ENCODE peak calls at places on chromosomes 2 and 18, in five cellular contexts. L is heart left ventricle, H is uterus, N is tibial artery, A is SK-N-SH. Z is an unnamed sample.

GRCh38 chr2:72781500-72781899 is 44.3 kb downstream of the EXOC6B start:
- DNase-seq in L (no peak), H (no peak), N (no peak), A (no peak), Z (no peak)

GRCh38 chr2:9310827-9311226 is 104.2 kb downstream of the ASAP2 start:
- DNase-seq in L (no peak), H (no peak), N (no peak), A (no peak), Z (no peak)

GRCh38 chr18:6623278-6623677 is 106.2 kb upstream of the ARHGAP28 start:
- DNase-seq in L (no peak), H (no peak), N (no peak), A (no peak), Z (no peak)

GRCh38 chr2:44578401-44579135 is 216.8 kb downstream of the CAMKMT start:
- DNase-seq in L (no peak), H (no peak), N (no peak), A (no peak), Z (no peak)

GRCh38 chr2:227939271-227940027 is 68.0 kb downstream of the DAW1 start:
- DNase-seq in L (no peak), H (no peak), N (no peak), A (peak), Z (no peak)

GRCh38 chr2:136929531-136929930 is 164.2 kb downstream of the THSD7B start:
- DNase-seq in L (no peak), H (no peak), N (no peak), A (no peak), Z (no peak)

GRCh38 chr2:9462872-9463697 is 11.3 kb upstream of the IAH1 start:
- DNase-seq in L (no peak), H (no peak), N (no peak), A (no peak), Z (no peak)

GRCh38 chr18:53698907-53699306 is 525.6 kb downstream of the MBD2 start:
- DNase-seq in L (peak), H (no peak), N (no peak), A (peak), Z (no peak)

GRCh38 chr2:38491436-38491835 is 111.3 kb downstream of the HNRNPLL start:
- DNase-seq in L (no peak), H (no peak), N (no peak), A (no peak), Z (no peak)

GRCh38 chr2:241551599-241551997 is 6.9 kb upstream of the BOK start:
- DNase-seq in L (no peak), H (no peak), N (no peak), A (no peak), Z (no peak)

GRCh38 chr2:241553512-241553830 is 5.1 kb upstream of the BOK start:
- DNase-seq in L (no peak), H (no peak), N (no peak), A (no peak), Z (no peak)

GRCh38 chr2:241548451-241548835 is 10.1 kb upstream of the BOK start:
- DNase-seq in L (no peak), H (no peak), N (no peak), A (no peak), Z (no peak)

GRCh38 chr2:241551998-241552737 is 6.4 kb upstream of the BOK start:
- DNase-seq in L (peak), H (no peak), N (no peak), A (no peak), Z (no peak)

GRCh38 chr2:241550616-241551580 is 7.6 kb upstream of the BOK start:
- DNase-seq in L (no peak), H (no peak), N (no peak), A (no peak), Z (no peak)
- H3K27ac ChIP-seq in L (no peak), H (no peak), N (no peak), A (no peak), Z (no peak)

GRCh38 chr2:209553913-209554312 is 130.1 kb downstream of the MAP2 start:
- DNase-seq in L (no peak), H (no peak), N (no peak), A (no peak), Z (no peak)

GRCh38 chr2:209560911-209561310 is 137.1 kb downstream of the MAP2 start:
- DNase-seq in L (no peak), H (no peak), N (no peak), A (no peak), Z (no peak)

DNA sequence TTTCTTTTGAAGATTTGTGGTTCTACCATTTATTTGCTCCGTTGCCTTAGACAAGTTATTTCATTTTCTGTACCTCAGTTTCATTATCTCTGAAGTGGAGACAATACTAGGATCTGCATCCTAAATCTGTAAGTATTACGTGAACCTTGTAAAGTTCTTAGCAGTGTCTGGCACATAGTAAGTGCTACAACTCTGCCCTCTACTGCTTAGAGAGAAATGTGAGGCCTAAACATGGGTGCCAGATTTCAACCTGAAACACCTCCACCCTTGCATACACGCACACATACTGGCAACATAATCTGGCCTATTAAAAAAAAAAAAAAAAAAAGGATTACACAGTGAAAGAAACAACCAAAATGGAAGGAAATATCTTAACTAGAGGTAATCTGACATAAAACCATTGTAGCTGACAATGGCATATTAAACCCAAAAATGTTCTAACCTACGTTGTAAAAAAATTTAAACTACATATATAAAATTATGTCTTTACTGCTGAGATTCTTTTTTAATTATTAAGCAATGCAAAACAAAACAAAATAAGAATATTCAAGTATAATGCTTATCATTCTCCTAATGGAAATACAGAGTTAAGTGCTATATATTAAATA is 132.6 kb downstream of the MAP2 start:
- DNase-seq in L (no peak), H (no peak), N (no peak), A (peak), Z (no peak)
- TF ChIP-seq CTCF in L (peak), H (no peak), N (peak), A (peak), Z (peak)

DNA sequence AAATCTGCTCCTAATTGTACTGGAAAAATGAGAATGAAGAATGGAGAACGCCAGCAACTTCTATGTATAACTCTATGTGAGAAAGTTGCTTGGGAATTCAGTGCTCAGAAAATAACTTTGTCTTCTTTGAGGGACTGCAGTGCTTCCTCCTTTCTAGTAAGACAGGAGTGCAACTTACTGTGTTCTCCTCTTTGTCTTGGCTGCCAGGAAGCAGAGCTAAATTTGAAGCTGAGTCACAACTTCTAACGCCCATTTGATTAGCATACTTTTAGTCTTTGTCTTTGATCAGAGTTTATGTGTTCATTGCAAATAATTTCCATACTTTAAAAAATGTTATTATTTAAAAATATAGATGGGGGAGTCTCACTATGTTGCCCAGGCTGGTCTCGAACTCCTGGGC is 6.6 kb downstream of the ARHGAP25 start:
- DNase-seq in L (no peak), H (no peak), N (no peak), A (no peak), Z (no peak)
- H3K4me3 ChIP-seq in L (no peak), H (no peak), N (no peak), A (no peak), Z (no peak)

GRCh38 chr18:4541588-4541987 is 86.5 kb upstream of the DLGAP1 start:
- DNase-seq in L (no peak), H (no peak), N (no peak), A (no peak), Z (no peak)
- H3K27ac ChIP-seq in L (no peak), H (no peak), N (no peak), A (no peak), Z (no peak)

DNA sequence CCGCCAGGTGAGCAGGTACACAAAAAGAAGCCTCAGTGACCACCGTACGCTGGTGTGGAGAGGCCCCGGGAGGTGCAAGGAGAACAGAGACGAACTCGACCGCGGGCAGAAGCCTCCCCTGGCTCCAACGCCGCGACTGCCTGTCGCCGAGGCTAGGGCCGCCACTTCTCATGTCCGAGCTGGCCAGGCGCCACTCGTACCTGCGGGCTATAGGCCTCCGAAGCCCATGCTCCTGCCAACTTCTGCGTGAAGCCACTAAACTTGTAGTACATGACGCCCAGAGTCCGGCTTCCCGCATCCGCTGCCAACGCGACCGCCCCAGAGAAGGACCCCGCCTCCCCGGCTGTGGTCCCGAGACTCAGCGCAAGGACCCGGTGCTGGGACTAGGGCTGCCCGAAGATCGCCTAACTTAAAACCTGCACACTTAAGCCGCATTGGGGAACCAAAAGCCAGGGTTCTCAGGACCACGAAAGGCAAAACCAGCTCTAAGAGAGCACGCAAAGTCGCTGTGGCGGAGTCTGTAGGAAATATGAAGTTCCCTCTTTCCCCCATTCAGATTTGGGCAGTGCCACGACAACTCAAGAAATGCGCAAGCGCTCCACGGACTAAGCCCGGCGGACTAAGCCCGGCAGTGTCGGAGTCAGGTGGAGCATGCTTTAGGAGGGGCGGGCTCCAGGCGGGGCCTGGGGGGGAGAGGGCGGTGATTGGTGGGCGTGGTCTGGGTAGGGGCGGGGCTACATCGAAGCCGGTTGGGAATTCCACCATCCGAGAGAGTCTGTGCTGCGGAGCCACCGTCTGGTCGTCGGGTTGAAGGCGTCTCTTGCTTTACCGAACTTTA is at the start of gene COX7A2L:
- DNase-seq in L (peak), H (peak), N (peak), A (peak), Z (peak)
- TF ChIP-seq CTCF in L (peak), H (peak), N (peak), A (peak), Z (no peak)

GRCh38 chr18:61334951-61335736 is 1.9 kb downstream of the CDH20 start:
- DNase-seq in L (no peak), H (no peak), N (no peak), A (no peak), Z (no peak)

GRCh38 chr18:61334491-61334850 is 1.2 kb downstream of the CDH20 start:
- DNase-seq in L (no peak), H (no peak), N (no peak), A (no peak), Z (no peak)

GRCh38 chr18:61336766-61337165 is 3.5 kb downstream of the CDH20 start:
- DNase-seq in L (no peak), H (no peak), N (no peak), A (no peak), Z (no peak)

GRCh38 chr18:61337527-61337926 is 4.3 kb downstream of the CDH20 start:
- DNase-seq in L (no peak), H (no peak), N (no peak), A (no peak), Z (no peak)

DNA sequence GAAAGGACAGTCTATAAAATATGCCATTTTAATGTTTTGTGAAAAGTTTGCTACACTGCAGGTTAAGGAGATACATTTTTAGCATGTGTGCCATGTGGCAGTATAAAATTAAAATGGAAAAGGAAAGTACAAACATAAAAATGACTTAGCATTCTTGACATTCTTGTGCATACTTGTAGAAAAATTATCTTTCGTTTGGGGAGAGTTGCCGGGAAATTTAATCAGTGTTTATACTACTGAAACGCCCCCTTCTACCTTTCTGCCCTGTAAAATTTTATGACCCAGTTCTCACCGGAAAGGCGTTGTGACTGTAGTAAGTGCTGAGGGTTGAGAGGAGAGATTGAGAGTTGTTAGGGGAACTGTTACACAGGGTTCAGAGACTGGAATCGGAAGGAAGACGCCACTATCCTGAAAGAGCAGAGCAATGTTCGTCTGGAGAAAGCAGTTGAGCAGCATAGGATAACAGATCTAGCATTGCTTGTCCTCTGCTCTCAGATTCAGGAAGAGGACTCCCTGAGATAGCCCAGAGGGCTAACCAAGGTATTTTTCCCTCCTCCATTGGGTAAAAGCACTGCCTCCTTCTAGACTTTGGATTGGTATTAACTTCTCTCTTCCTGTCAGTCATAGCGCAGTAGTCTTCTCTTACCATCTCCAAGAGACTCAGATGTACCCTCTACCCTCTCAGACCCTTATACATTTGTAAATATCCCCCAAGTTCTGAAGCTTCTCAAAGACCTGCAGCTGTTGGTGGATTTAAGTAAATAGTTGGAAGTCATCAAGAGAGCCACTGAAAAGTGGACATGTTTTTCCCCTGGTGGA is 2.7 kb downstream of the CDH20 start:
- DNase-seq in L (no peak), H (no peak), N (no peak), A (no peak), Z (no peak)
- H3K4me3 ChIP-seq in L (no peak), H (no peak), N (no peak), A (no peak), Z (no peak)

GRCh38 chr2:32977228-32977758 is 30.5 kb downstream of the LTBP1 start:
- DNase-seq in L (peak), H (no peak), N (no peak), A (no peak), Z (no peak)
- H3K27ac ChIP-seq in L (peak), H (no peak), N (no peak), A (no peak), Z (no peak)

Z was measured in thoracic aorta.